ENCODE peak calls at places on chromosomes 13 and 19, in five cellular contexts. S is H1, T is HepG2, F is SK-N-SH, C is HCT116. H is an unnamed sample. For H3K4me1, the result is how much of the 10 kb centered on the place peaks cover.

GRCh38 chr13:40272776-40273139 is 393.7 kb downstream of the FOXO1 start:
- DNase-seq in S (no peak), T (no peak), F (no peak), C (no peak), H (no peak)

GRCh38 chr19:45854167-45854778 is 8.7 kb downstream of the SYMPK start:
- DNase-seq in S (no peak), T (no peak), F (no peak), C (no peak), H (no peak)

GRCh38 chr13:21719463-21719862 is 48.6 kb downstream of the FGF9 start:
- DNase-seq in S (no peak), T (no peak), F (no peak), C (no peak), H (no peak)

GRCh38 chr19:33559996-33560395 is 38.4 kb upstream of the PEPD start:
- DNase-seq in S (no peak), T (no peak), F (no peak), C (no peak), H (no peak)

GRCh38 chr13:25493930-25494707 is 122.3 kb downstream of the ATP8A2 start:
- DNase-seq in S (no peak), T (no peak), F (no peak), C (no peak), H (no peak)

GRCh38 chr13:105035092-105035491 is 1500.4 kb downstream of the EFNB2 start:
- DNase-seq in S (no peak), T (no peak), F (peak), C (no peak), H (no peak)

GRCh38 chr13:84137292-84137691 is 255.0 kb upstream of the SLITRK1 start:
- DNase-seq in S (no peak), T (no peak), F (no peak), C (no peak), H (no peak)

GRCh38 chr19:50784710-50785109 is 5.5 kb upstream of the ACP4 start:
- DNase-seq in S (no peak), T (no peak), F (no peak), C (no peak), H (no peak)

GRCh38 chr13:113337556-113337955 is 26.4 kb downstream of the GRTP1 start:
- DNase-seq in S (peak), T (no peak), F (no peak), C (no peak), H (no peak)

GRCh38 chr13:71149498-71150363 is 717.3 kb downstream of the DACH1 start:
- DNase-seq in S (no peak), T (no peak), F (no peak), C (no peak), H (no peak)

GRCh38 chr13:60931858-60932546 is 483.6 kb downstream of the PCDH20 start:
- DNase-seq in S (no peak), T (peak), F (no peak), C (no peak), H (no peak)

GRCh38 chr13:102769679-102770078 is 3.9 kb downstream of the TEX30 start:
- DNase-seq in S (no peak), T (no peak), F (peak), C (no peak), H (no peak)

GRCh38 chr13:41842029-41842428 is 118.9 kb downstream of the VWA8 start:
- DNase-seq in S (no peak), T (no peak), F (no peak), C (no peak), H (no peak)

DNA sequence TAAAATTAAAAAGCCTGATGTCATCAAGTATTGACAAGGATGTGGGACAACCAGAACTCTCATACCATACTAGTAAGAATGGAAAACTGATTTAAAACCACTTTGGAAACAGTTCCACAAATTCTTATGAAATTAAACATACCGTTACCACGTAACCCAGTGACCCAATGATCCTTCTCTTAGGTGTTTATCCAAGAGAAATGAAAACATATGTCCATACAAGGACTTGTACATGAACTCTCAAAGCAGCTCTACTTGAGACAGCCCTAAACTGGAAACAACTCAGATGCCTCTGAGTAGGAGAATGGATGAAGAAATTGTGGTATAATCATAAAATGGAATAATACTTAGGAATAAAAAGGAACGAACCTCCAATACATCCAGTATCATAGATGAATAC is 27.6 kb downstream of the SLC6A16 start:
- DNase-seq in S (no peak), T (no peak), F (no peak), C (no peak), H (no peak)
- H3K4me1 ChIP-seq in S (under half), T (under half), F (under half), C (under half), H (under half)

DNA sequence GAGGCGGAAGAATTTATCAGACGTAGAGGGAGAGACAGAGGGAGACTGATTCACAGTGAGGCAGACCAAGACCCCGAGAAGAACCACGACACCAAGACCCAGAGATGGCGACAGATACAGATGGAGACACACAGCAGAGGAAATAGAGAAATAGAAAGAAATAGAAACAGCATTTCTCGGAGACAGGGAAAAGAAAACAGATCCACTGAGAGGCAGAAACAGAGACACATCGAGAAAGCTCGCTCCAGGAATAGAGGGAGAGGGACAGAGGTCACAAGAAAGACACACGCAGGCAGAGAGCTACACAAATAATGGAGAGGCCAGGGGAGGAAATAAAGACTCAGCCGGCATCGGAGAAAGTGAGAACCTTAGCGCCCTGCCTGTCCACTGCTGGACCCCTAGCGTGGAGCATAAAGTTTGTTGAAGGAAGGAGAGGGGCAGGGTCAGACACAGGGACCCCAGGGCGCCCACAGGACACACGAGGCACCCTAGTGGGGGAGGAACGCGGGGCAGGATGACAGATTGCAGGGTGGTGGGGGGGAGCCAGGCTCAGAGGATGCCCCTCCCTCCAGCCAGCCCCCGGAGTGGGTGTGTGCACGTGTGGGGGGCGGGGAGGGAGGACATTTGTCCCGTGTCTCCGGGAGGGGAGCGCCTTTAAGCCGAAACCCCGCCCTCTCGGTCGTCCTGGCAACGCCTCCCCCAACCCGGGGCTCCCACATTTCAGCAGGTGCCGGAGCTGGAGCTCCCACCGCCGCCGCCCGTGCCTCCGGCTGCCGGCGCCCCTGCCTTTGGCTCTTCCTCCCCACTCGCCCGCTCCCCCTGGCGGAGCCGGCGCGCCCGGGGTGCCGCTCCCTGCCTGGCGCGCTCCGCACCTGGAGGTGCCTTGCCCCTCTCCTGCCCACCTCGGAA is at the start of gene PRKCG:
- DNase-seq in S (peak), T (peak), F (peak), C (no peak), H (no peak)
- TF ChIP-seq YY1 in S (no peak), T (peak), F (no peak), C (no peak), H (no peak)

GRCh38 chr13:77325371-77325941 is 1.4 kb downstream of the MYCBP2 start:
- DNase-seq in S (no peak), T (no peak), F (peak), C (no peak), H (no peak)
- H3K4me1 ChIP-seq in S (under half), T (half or more), F (under half), C (under half), H (under half)

DNA sequence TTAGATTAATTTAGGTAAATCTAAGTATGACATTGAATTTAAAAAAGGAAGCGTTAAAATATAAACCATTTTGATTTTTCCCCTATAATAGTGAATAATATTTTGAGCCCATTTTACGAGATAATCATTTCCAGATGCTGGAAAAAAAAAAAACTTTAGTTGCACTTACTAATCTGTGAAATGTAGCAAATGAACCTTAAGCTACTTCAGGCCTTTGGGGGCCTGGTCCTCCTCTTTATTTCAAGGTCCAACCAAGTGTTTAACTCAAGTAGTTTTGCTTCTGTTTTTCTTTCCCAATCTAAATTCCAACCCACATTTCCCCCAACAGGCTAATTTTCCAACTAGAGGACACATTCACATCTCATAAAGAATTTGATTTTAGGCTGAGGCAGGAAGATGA is 101.2 kb downstream of the TNFRSF19 start:
- DNase-seq in S (no peak), T (no peak), F (no peak), C (no peak), H (no peak)
- TF ChIP-seq YY1 in S (no peak), T (no peak), F (no peak), C (no peak), H (no peak)

DNA sequence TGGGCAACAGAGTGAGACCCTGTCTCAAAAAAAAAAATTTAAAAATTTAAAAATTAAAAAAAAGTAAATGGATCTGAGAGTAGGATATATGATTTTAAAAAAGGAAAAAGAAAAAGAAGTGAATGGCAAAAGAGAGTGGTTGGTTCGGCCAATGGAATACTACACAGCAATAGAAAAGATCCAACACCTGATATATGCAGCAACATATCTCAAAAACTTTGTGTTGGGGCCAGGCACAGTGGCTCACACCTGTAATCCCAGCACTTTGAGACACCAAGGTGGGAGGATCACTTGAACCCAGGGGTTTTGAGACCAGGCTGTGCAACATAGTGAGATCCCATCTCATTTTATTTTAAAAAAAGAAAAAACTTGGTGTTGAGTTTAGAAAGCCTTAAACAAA is 1.4 kb upstream of the LYPD3 start:
- DNase-seq in S (no peak), T (no peak), F (no peak), C (no peak), H (no peak)
- H3K4me1 ChIP-seq in S (under half), T (under half), F (under half), C (under half), H (under half)

DNA sequence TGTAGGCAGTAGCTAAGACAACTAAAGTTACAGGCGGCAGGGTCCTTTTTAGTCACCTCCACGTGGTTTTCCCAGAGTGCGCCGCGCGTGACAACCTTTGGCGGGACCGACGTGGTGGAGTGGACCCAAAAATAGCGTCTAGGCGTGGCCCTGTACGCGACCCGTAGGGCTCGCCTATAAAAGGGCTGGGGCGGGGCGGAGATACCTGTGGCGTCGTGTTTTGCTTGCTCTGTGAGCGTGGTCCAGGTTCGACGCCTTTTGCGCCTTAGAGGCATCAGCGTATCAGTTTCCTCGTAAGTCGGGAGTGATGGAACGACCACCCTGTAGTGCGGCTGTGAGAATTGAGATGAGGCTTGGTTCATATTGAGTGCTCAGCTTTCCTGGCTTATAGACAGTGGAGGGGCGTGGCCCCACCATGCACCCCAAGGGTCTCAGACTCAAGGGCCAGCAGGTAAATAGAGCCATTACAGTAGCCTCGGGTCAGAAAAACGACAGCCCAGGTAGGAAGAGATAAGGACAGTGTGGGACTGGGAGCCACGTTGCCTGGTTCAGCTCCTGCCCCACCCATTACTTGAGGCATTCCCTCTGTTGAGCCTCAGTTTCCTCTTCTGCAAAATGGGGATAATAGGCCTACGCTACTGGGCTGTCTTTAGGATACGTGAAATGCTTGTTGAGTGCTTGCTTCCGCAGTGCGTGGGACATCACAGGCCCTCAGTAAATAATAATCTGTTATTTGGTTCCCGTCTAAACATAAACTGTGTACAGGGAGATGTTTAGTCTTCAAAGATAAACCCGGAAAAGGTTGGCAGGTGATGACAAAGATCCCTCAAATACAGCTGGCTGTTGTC is 690 bp upstream of the TMED1 start:
- DNase-seq in S (no peak), T (no peak), F (no peak), C (peak), H (peak)
- TF ChIP-seq YY1 in S (no peak), T (no peak), F (no peak), C (no peak), H (no peak)

H was measured in NT2/D1.